ENCODE peak calls at places on chromosome 12, in five cellular contexts. X is hippocampal formation; R is erythroblast; O is activated CD4-positive, alpha-beta T cell treated with anti-CD3 and anti-CD28 coated beads for 24 hours; H is substantia nigra. Q is an unnamed sample.

GRCh38 chr12:117111386-117112267 is 12.4 kb upstream of the TESC start:
- DNase-seq in X (no peak), R (peak), O (no peak), H (no peak), Q (no peak)

GRCh38 chr12:129789921-129790320 is 113.9 kb downstream of the TMEM132D start:
- DNase-seq in X (no peak), R (no peak), O (no peak), H (no peak), Q (no peak)

GRCh38 chr12:98549371-98550110 is 34.2 kb downstream of the TMPO start:
- DNase-seq in X (no peak), R (no peak), O (no peak), H (no peak), Q (no peak)

GRCh38 chr12:29582677-29583076 is 85.2 kb upstream of the OVCH1 start:
- DNase-seq in X (no peak), R (no peak), O (no peak), H (no peak), Q (no peak)

GRCh38 chr12:103279444-103279843 is 216.3 kb downstream of the C12orf42 start:
- DNase-seq in X (no peak), R (no peak), O (no peak), H (no peak), Q (no peak)

GRCh38 chr12:43937947-43938346 is 102.1 kb downstream of the TMEM117 start:
- DNase-seq in X (no peak), R (peak), O (no peak), H (no peak), Q (peak)

GRCh38 chr12:3770891-3771290 is 18.0 kb upstream of the CRACR2A start:
- DNase-seq in X (no peak), R (no peak), O (no peak), H (no peak), Q (no peak)

GRCh38 chr12:95857799-95858198 is 953 bp upstream of the SNRPF start:
- DNase-seq in X (no peak), R (no peak), O (no peak), H (no peak), Q (peak)

GRCh38 chr12:14071833-14072232 is 90.4 kb upstream of the GRIN2B start:
- DNase-seq in X (no peak), R (no peak), O (no peak), H (no peak), Q (no peak)

GRCh38 chr12:81022531-81022930 is 55.3 kb upstream of the ACSS3 start:
- DNase-seq in X (no peak), R (no peak), O (no peak), H (no peak), Q (peak)

GRCh38 chr12:49984476-49984890 is 11.7 kb downstream of the AQP6 start:
- DNase-seq in X (no peak), R (no peak), O (no peak), H (no peak), Q (no peak)

GRCh38 chr12:28941248-28941647 is 207.8 kb upstream of the FAR2 start:
- DNase-seq in X (no peak), R (no peak), O (no peak), H (no peak), Q (no peak)

GRCh38 chr12:11496157-11496851 is 100.9 kb upstream of the PRB2 start:
- DNase-seq in X (no peak), R (peak), O (no peak), H (no peak), Q (no peak)

GRCh38 chr12:9346866-9347327 is 138.7 kb upstream of the PZP start:
- DNase-seq in X (no peak), R (no peak), O (no peak), H (no peak), Q (peak)

GRCh38 chr12:51887476-51888315 is at the start of gene ANKRD33:
- DNase-seq in X (no peak), R (peak), O (no peak), H (no peak), Q (no peak)

GRCh38 chr12:52267699-52268098 is 6.7 kb upstream of the KRT86 start:
- DNase-seq in X (no peak), R (no peak), O (no peak), H (no peak), Q (no peak)

GRCh38 chr12:78271546-78271945 is 440.9 kb downstream of the NAV3 start:
- DNase-seq in X (no peak), R (no peak), O (no peak), H (no peak), Q (no peak)

GRCh38 chr12:57477710-57478681 is 1.7 kb downstream of the ARHGAP9 start:
- DNase-seq in X (no peak), R (no peak), O (no peak), H (no peak), Q (peak)

GRCh38 chr12:122841544-122842321 is 6.5 kb downstream of the HIP1R start:
- DNase-seq in X (peak), R (peak), O (no peak), H (peak), Q (no peak)

GRCh38 chr12:95446511-95446910 is 27.4 kb upstream of the METAP2 start:
- DNase-seq in X (no peak), R (peak), O (no peak), H (no peak), Q (no peak)

GRCh38 chr12:69540606-69541386 is 44.5 kb upstream of the CCT2 start:
- DNase-seq in X (no peak), R (no peak), O (no peak), H (no peak), Q (no peak)

Q was measured in OCI-M1.